ENCODE peak calls at places on chromosomes 13 and 19, in ten cellular contexts. U is osteocyte; E is upper lobe of right lung; O is HT-29; H is cardiac muscle cell; J is cardiac fibroblast; P is stimulated activated CD8-positive, alpha-beta memory T cell treated with anti-CD3 and anti-CD28 coated beads, Interleukin-15, amount 100 ng/mL, for 24 hours; T is hippocampal formation; M is tibial nerve; X is heart right ventricle. S is an unnamed sample.

GRCh38 chr19:13764101-13764807 is at the start of gene MRI1:
- DNase-seq in E (peak; percentile 88), J (peak; percentile 67), H (peak; percentile 82), P (peak; percentile 54), U (no peak), T (peak; percentile 51), O (no peak), X (peak; percentile 83), M (peak; percentile 60), S (peak; percentile 47)

GRCh38 chr13:59480857-59481256 is 682.9 kb downstream of the DIAPH3 start:
- DNase-seq in T (no peak), X (no peak), O (no peak), M (no peak), U (no peak), H (no peak), J (no peak), P (no peak), E (no peak), S (no peak)

GRCh38 chr19:658916-659839 is 3.8 kb downstream of the RNF126 start:
- DNase-seq in E (no peak), U (no peak), X (no peak), H (peak; percentile 29), P (no peak), J (peak; percentile 78), M (no peak), O (peak; percentile 47), T (no peak), S (no peak)

GRCh38 chr19:33306853-33307792 is 4.8 kb upstream of the CEBPA start:
- DNase-seq in O (no peak), U (no peak), P (no peak), T (peak; percentile 14), M (no peak), E (no peak), X (no peak), J (no peak), H (no peak), S (no peak)

GRCh38 chr13:101453784-101454201 is 1.3 kb downstream of the ITGBL1 start:
- DNase-seq in E (peak; percentile 73), T (no peak), M (no peak), U (no peak), J (no peak), X (no peak), P (no peak), H (peak; percentile 5), O (no peak), S (no peak)

GRCh38 chr19:19627442-19627715 is 641 bp downstream of the LPAR2 start:
- DNase-seq in H (no peak), X (no peak), E (no peak), U (no peak), J (no peak), P (no peak), O (no peak), T (no peak), M (no peak), S (no peak)

GRCh38 chr19:45753548-45753947 is 15.5 kb downstream of the SIX5 start:
- DNase-seq in X (no peak), U (no peak), J (no peak), O (peak; percentile 54), P (no peak), M (no peak), H (no peak), E (no peak), T (no peak), S (no peak)

GRCh38 chr19:55106591-55106990 is 10.8 kb downstream of the PPP1R12C start:
- DNase-seq in M (no peak), O (no peak), E (no peak), T (no peak), J (no peak), U (no peak), H (no peak), P (no peak), X (no peak), S (no peak)

GRCh38 chr19:16470911-16471811 is 609 bp downstream of the EPS15L1 start:
- DNase-seq in O (peak; percentile 9), M (no peak), E (no peak), J (peak; percentile 72), H (peak; percentile 44), U (no peak), X (no peak), T (no peak), P (no peak), S (no peak)

GRCh38 chr13:109738298-109738746 is 48.1 kb downstream of the IRS2 start:
- DNase-seq in P (no peak), T (no peak), M (no peak), H (no peak), U (no peak), O (no peak), E (no peak), J (no peak), X (no peak), S (no peak)

GRCh38 chr13:49563513-49563912 is 21.8 kb downstream of the RCBTB1 start:
- DNase-seq in E (no peak), J (peak; percentile 43), H (peak; percentile 69), M (no peak), T (no peak), O (no peak), P (no peak), X (no peak), U (no peak), S (no peak)

GRCh38 chr19:29383696-29384095 is 142.1 kb upstream of the VSTM2B start:
- DNase-seq in M (no peak), E (no peak), P (no peak), O (no peak), J (no peak), H (no peak), X (no peak), T (no peak), U (peak; percentile 48), S (no peak)

GRCh38 chr13:73335938-73336337 is 277.1 kb downstream of the KLF5 start:
- DNase-seq in U (no peak), O (peak; percentile 34), J (peak; percentile 32), H (no peak), X (no peak), E (no peak), M (no peak), P (no peak), T (no peak), S (no peak)

GRCh38 chr13:20728579-20729300 is 25.2 kb downstream of the IL17D start:
- DNase-seq in H (no peak), T (no peak), X (no peak), E (no peak), P (no peak), U (peak; percentile 64), M (no peak), O (no peak), J (no peak), S (no peak)

GRCh38 chr19:18098891-18099622 is 1.5 kb downstream of the MAST3 start:
- DNase-seq in H (no peak), P (no peak), O (no peak), J (no peak), T (no peak), M (no peak), E (peak; percentile 71), X (no peak), U (no peak), S (no peak)

GRCh38 chr19:1768248-1768647 is 14.9 kb downstream of the ONECUT3 start:
- DNase-seq in M (no peak), X (no peak), P (no peak), H (peak; percentile 22), E (no peak), J (peak; percentile 43), U (no peak), O (no peak), T (no peak), S (no peak)

GRCh38 chr19:42121666-42122069 is 10.6 kb downstream of the POU2F2 start:
- DNase-seq in O (no peak), P (peak; percentile 51), E (no peak), M (no peak), T (no peak), H (peak; percentile 78), J (peak; percentile 93), U (no peak), X (peak; percentile 47), S (no peak)

GRCh38 chr19:50796128-50796633 is 6.0 kb downstream of the ACP4 start:
- DNase-seq in X (no peak), H (no peak), E (no peak), M (no peak), J (no peak), T (no peak), O (peak; percentile 56), P (no peak), U (no peak), S (no peak)

GRCh38 chr19:49362926-49363264 is 679 bp upstream of the TEAD2 start:
- DNase-seq in P (no peak), O (no peak), X (peak; percentile 62), H (peak; percentile 61), E (peak; percentile 71), J (no peak), T (no peak), U (no peak), M (no peak), S (no peak)

GRCh38 chr13:75129331-75129730 is 352.6 kb downstream of the TBC1D4 start:
- DNase-seq in U (no peak), J (no peak), O (no peak), T (no peak), H (no peak), M (no peak), X (no peak), P (no peak), E (no peak), S (no peak)

GRCh38 chr19:1290699-1291651 is 5.3 kb downstream of the EFNA2 start:
- DNase-seq in H (no peak), O (peak; percentile 62), P (no peak), M (no peak), T (no peak), X (no peak), E (no peak), J (no peak), U (no peak), S (no peak)

GRCh38 chr19:8373867-8374813 is 10.2 kb downstream of the ANGPTL4 start:
- DNase-seq in M (peak; percentile 73), J (peak; percentile 60), H (peak; percentile 23), X (no peak), P (no peak), T (no peak), O (no peak), E (no peak), U (no peak), S (no peak)

GRCh38 chr13:65613004-65613403 is 1617.1 kb downstream of the PCDH9 start:
- DNase-seq in O (peak; percentile 34), E (no peak), U (no peak), T (no peak), H (no peak), X (no peak), P (no peak), J (no peak), M (no peak), S (no peak)

GRCh38 chr19:18290250-18291018 is 9.0 kb upstream of the JUND start:
- DNase-seq in P (no peak), U (no peak), O (no peak), X (no peak), T (no peak), J (no peak), M (no peak), E (no peak), H (peak; percentile 43), S (no peak)

GRCh38 chr13:75226092-75226491 is 255.9 kb downstream of the TBC1D4 start:
- DNase-seq in U (no peak), H (no peak), X (no peak), J (no peak), M (no peak), P (no peak), E (peak; percentile 87), O (peak; percentile 42), T (no peak), S (no peak)

GRCh38 chr19:38162094-38162493 is 61.9 kb downstream of the DPF1 start:
- DNase-seq in M (no peak), H (no peak), P (no peak), U (no peak), J (no peak), T (no peak), E (no peak), X (no peak), O (no peak), S (no peak)

GRCh38 chr19:34228347-34228746 is 26.0 kb upstream of the GARRE1 start:
- DNase-seq in T (no peak), X (no peak), U (no peak), J (peak; percentile 45), E (no peak), H (no peak), O (no peak), P (no peak), M (no peak), S (no peak)

GRCh38 chr13:91540157-91540736 is 141.8 kb downstream of the GPC5 start:
- DNase-seq in H (no peak), J (no peak), P (no peak), E (no peak), U (no peak), T (no peak), X (no peak), M (no peak), O (no peak), S (no peak)